ENCODE peak calls at places on chromosome 14, in seven cellular contexts. One of them, this sample, is unnamed.

GRCh38 chr14:69459122-69459521 is 25.4 kb upstream of the PLEKHD1 start:
- DNase-seq in upper lobe of right lung: no peak
- DNase-seq in foreskin fibroblast: no peak
- DNase-seq in right atrium auricular region: no peak
- DNase-seq in hepatocyte: no peak
- DNase-seq in AG09309: no peak
- DNase-seq in stomach: no peak
- DNase-seq in this sample: no peak

GRCh38 chr14:44873536-44873935 is 88.2 kb downstream of the KLHL28 start:
- DNase-seq in right atrium auricular region: no peak
- DNase-seq in AG09309: no peak
- DNase-seq in foreskin fibroblast: no peak
- DNase-seq in upper lobe of right lung: no peak
- DNase-seq in stomach: no peak
- DNase-seq in hepatocyte: no peak
- DNase-seq in this sample: no peak

GRCh38 chr14:34059925-34060746 is 109.3 kb upstream of the EGLN3 start:
- DNase-seq in stomach: peak
- DNase-seq in right atrium auricular region: peak
- DNase-seq in upper lobe of right lung: peak
- DNase-seq in hepatocyte: peak
- DNase-seq in AG09309: no peak
- DNase-seq in foreskin fibroblast: peak
- DNase-seq in this sample: peak

GRCh38 chr14:106378191-106378590 is 851.8 kb downstream of the TMEM121 start:
- DNase-seq in foreskin fibroblast: no peak
- DNase-seq in stomach: no peak
- DNase-seq in upper lobe of right lung: no peak
- DNase-seq in right atrium auricular region: no peak
- DNase-seq in AG09309: no peak
- DNase-seq in hepatocyte: no peak
- DNase-seq in this sample: no peak

GRCh38 chr14:24058951-24059475 is 7.2 kb downstream of the CARMIL3 start:
- DNase-seq in stomach: no peak
- DNase-seq in upper lobe of right lung: peak
- DNase-seq in right atrium auricular region: no peak
- DNase-seq in AG09309: no peak
- DNase-seq in foreskin fibroblast: no peak
- DNase-seq in hepatocyte: no peak
- DNase-seq in this sample: no peak

GRCh38 chr14:20866963-20867362 is 24.2 kb upstream of the RNASE3 start:
- DNase-seq in foreskin fibroblast: peak
- DNase-seq in hepatocyte: peak
- DNase-seq in upper lobe of right lung: no peak
- DNase-seq in right atrium auricular region: no peak
- DNase-seq in AG09309: no peak
- DNase-seq in stomach: no peak
- DNase-seq in this sample: peak

GRCh38 chr14:31038521-31039166 is 12.5 kb upstream of the STRN3 start:
- DNase-seq in AG09309: no peak
- DNase-seq in upper lobe of right lung: no peak
- DNase-seq in hepatocyte: no peak
- DNase-seq in right atrium auricular region: no peak
- DNase-seq in stomach: no peak
- DNase-seq in foreskin fibroblast: peak
- DNase-seq in this sample: no peak

GRCh38 chr14:104382361-104383087 is 197.0 kb upstream of the C14orf180 start:
- DNase-seq in stomach: no peak
- DNase-seq in upper lobe of right lung: peak
- DNase-seq in foreskin fibroblast: no peak
- DNase-seq in right atrium auricular region: no peak
- DNase-seq in AG09309: no peak
- DNase-seq in hepatocyte: no peak
- DNase-seq in this sample: no peak

GRCh38 chr14:71594828-71595227 is 337.4 kb upstream of the RGS6 start:
- DNase-seq in upper lobe of right lung: no peak
- DNase-seq in foreskin fibroblast: peak
- DNase-seq in hepatocyte: no peak
- DNase-seq in stomach: no peak
- DNase-seq in right atrium auricular region: no peak
- DNase-seq in AG09309: no peak
- DNase-seq in this sample: peak

GRCh38 chr14:45785240-45785639 is 532.2 kb upstream of the MIS18BP1 start:
- DNase-seq in foreskin fibroblast: no peak
- DNase-seq in hepatocyte: peak
- DNase-seq in stomach: peak
- DNase-seq in AG09309: no peak
- DNase-seq in right atrium auricular region: no peak
- DNase-seq in upper lobe of right lung: no peak
- DNase-seq in this sample: no peak

GRCh38 chr14:33357225-33358010 is 418.7 kb downstream of the NPAS3 start:
- DNase-seq in foreskin fibroblast: no peak
- DNase-seq in stomach: peak
- DNase-seq in hepatocyte: peak
- DNase-seq in right atrium auricular region: no peak
- DNase-seq in AG09309: no peak
- DNase-seq in upper lobe of right lung: no peak
- DNase-seq in this sample: no peak

GRCh38 chr14:23061995-23062394 is 4.7 kb upstream of the CDH24 start:
- DNase-seq in foreskin fibroblast: peak
- DNase-seq in right atrium auricular region: peak
- DNase-seq in AG09309: peak
- DNase-seq in upper lobe of right lung: no peak
- DNase-seq in stomach: peak
- DNase-seq in hepatocyte: peak
- DNase-seq in this sample: peak

GRCh38 chr14:100536141-100536540 is 51.1 kb downstream of the BEGAIN start:
- DNase-seq in right atrium auricular region: no peak
- DNase-seq in hepatocyte: no peak
- DNase-seq in upper lobe of right lung: peak
- DNase-seq in stomach: no peak
- DNase-seq in foreskin fibroblast: no peak
- DNase-seq in AG09309: no peak
- DNase-seq in this sample: no peak

GRCh38 chr14:104562606-104563005 is 17.0 kb upstream of the C14orf180 start:
- DNase-seq in right atrium auricular region: no peak
- DNase-seq in AG09309: no peak
- DNase-seq in hepatocyte: no peak
- DNase-seq in foreskin fibroblast: no peak
- DNase-seq in upper lobe of right lung: no peak
- DNase-seq in stomach: no peak
- DNase-seq in this sample: no peak

GRCh38 chr14:91241848-91242247 is 2.7 kb downstream of the GPR68 start:
- DNase-seq in AG09309: no peak
- DNase-seq in foreskin fibroblast: no peak
- DNase-seq in upper lobe of right lung: no peak
- DNase-seq in stomach: no peak
- DNase-seq in hepatocyte: no peak
- DNase-seq in right atrium auricular region: no peak
- DNase-seq in this sample: no peak
- H3K4me3 ChIP-seq in AG09309: no peak
- H3K4me3 ChIP-seq in foreskin fibroblast: no peak
- H3K4me3 ChIP-seq in upper lobe of right lung: peak
- H3K4me3 ChIP-seq in stomach: peak
- H3K4me3 ChIP-seq in hepatocyte: no peak
- H3K4me3 ChIP-seq in right atrium auricular region: no peak
- H3K4me3 ChIP-seq in this sample: no peak

GRCh38 chr14:85528080-85528881 is 1.7 kb upstream of the FLRT2 start:
- DNase-seq in hepatocyte: peak
- DNase-seq in right atrium auricular region: peak
- DNase-seq in upper lobe of right lung: peak
- DNase-seq in foreskin fibroblast: peak
- DNase-seq in stomach: peak
- DNase-seq in AG09309: peak
- DNase-seq in this sample: peak
- TF ChIP-seq CTCF in hepatocyte: peak
- TF ChIP-seq CTCF in right atrium auricular region: peak
- TF ChIP-seq CTCF in upper lobe of right lung: peak
- TF ChIP-seq CTCF in foreskin fibroblast: peak
- TF ChIP-seq CTCF in stomach: no peak
- TF ChIP-seq CTCF in AG09309: peak
- TF ChIP-seq CTCF in this sample: peak

GRCh38 chr14:72651715-72652114 is 242.2 kb downstream of the DPF3 start:
- DNase-seq in AG09309: no peak
- DNase-seq in foreskin fibroblast: no peak
- DNase-seq in hepatocyte: no peak
- DNase-seq in right atrium auricular region: no peak
- DNase-seq in stomach: no peak
- DNase-seq in upper lobe of right lung: no peak
- DNase-seq in this sample: no peak
- H3K4me3 ChIP-seq in AG09309: no peak
- H3K4me3 ChIP-seq in foreskin fibroblast: no peak
- H3K4me3 ChIP-seq in hepatocyte: no peak
- H3K4me3 ChIP-seq in right atrium auricular region: no peak
- H3K4me3 ChIP-seq in stomach: no peak
- H3K4me3 ChIP-seq in upper lobe of right lung: no peak
- H3K4me3 ChIP-seq in this sample: no peak

GRCh38 chr14:95561001-95561412 is 26.2 kb downstream of the GLRX5 start:
- DNase-seq in upper lobe of right lung: peak
- DNase-seq in hepatocyte: peak
- DNase-seq in AG09309: peak
- DNase-seq in right atrium auricular region: peak
- DNase-seq in foreskin fibroblast: peak
- DNase-seq in stomach: peak
- DNase-seq in this sample: peak
- TF ChIP-seq CTCF in upper lobe of right lung: peak
- TF ChIP-seq CTCF in hepatocyte: peak
- TF ChIP-seq CTCF in AG09309: peak
- TF ChIP-seq CTCF in right atrium auricular region: peak
- TF ChIP-seq CTCF in foreskin fibroblast: peak
- TF ChIP-seq CTCF in stomach: peak
- TF ChIP-seq CTCF in this sample: peak

DNA sequence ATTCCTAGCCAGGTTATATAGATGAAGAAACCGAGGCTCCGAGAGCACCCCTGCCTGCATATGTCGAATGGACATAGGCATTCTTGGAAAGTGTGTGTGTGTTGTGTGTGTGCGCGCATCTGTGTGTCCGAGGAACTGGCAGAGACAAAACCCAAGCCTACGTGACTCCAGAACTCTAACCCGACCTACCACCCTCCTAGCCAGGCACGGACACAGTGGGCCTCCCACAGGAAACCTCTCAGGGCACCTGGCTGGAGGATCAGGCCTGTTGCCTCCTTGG is 543 bp upstream of the PGF start:
- DNase-seq in right atrium auricular region: no peak
- DNase-seq in foreskin fibroblast: no peak
- DNase-seq in AG09309: no peak
- DNase-seq in upper lobe of right lung: no peak
- DNase-seq in hepatocyte: no peak
- DNase-seq in stomach: no peak
- DNase-seq in this sample: no peak
- H3K4me3 ChIP-seq in right atrium auricular region: no peak
- H3K4me3 ChIP-seq in foreskin fibroblast: peak
- H3K4me3 ChIP-seq in AG09309: no peak
- H3K4me3 ChIP-seq in upper lobe of right lung: peak
- H3K4me3 ChIP-seq in hepatocyte: peak
- H3K4me3 ChIP-seq in stomach: peak
- H3K4me3 ChIP-seq in this sample: no peak

GRCh38 chr14:38252066-38252710 is 3.7 kb downstream of the CLEC14A start:
- DNase-seq in AG09309: no peak
- DNase-seq in hepatocyte: no peak
- DNase-seq in stomach: no peak
- DNase-seq in upper lobe of right lung: no peak
- DNase-seq in foreskin fibroblast: no peak
- DNase-seq in right atrium auricular region: no peak
- DNase-seq in this sample: no peak

GRCh38 chr14:38243696-38244250 is 12.1 kb downstream of the CLEC14A start:
- DNase-seq in upper lobe of right lung: no peak
- DNase-seq in foreskin fibroblast: no peak
- DNase-seq in hepatocyte: no peak
- DNase-seq in stomach: no peak
- DNase-seq in right atrium auricular region: no peak
- DNase-seq in AG09309: peak
- DNase-seq in this sample: no peak

GRCh38 chr14:38250316-38250715 is 5.6 kb downstream of the CLEC14A start:
- DNase-seq in right atrium auricular region: no peak
- DNase-seq in upper lobe of right lung: no peak
- DNase-seq in stomach: no peak
- DNase-seq in foreskin fibroblast: peak
- DNase-seq in hepatocyte: no peak
- DNase-seq in AG09309: no peak
- DNase-seq in this sample: no peak

GRCh38 chr14:38248629-38249028 is 7.3 kb downstream of the CLEC14A start:
- DNase-seq in right atrium auricular region: no peak
- DNase-seq in hepatocyte: no peak
- DNase-seq in foreskin fibroblast: no peak
- DNase-seq in AG09309: no peak
- DNase-seq in stomach: no peak
- DNase-seq in upper lobe of right lung: no peak
- DNase-seq in this sample: peak
- TF ChIP-seq CTCF in right atrium auricular region: no peak
- TF ChIP-seq CTCF in hepatocyte: peak
- TF ChIP-seq CTCF in foreskin fibroblast: peak
- TF ChIP-seq CTCF in AG09309: no peak
- TF ChIP-seq CTCF in stomach: no peak
- TF ChIP-seq CTCF in upper lobe of right lung: peak
- TF ChIP-seq CTCF in this sample: peak

This sample was measured in choroid plexus epithelial cell.